ENCODE peak calls at places on chromosomes 7 and 10, in eight cellular contexts. One of them, this sample, is unnamed.

GRCh38 chr10:113854757-113855626 is 531 bp downstream of the NHLRC2 start:
- DNase-seq in body of pancreas: peak
- DNase-seq in GM23338: peak
- DNase-seq in heart right ventricle: peak
- DNase-seq in mammary epithelial cell: peak
- DNase-seq in heart left ventricle: peak
- DNase-seq in fibroblast of mammary gland: peak
- DNase-seq in cardiac fibroblast: peak
- DNase-seq in this sample: peak

GRCh38 chr10:72073677-72074412 is 14.5 kb downstream of the SPOCK2 start:
- DNase-seq in body of pancreas: no peak
- DNase-seq in GM23338: no peak
- DNase-seq in heart right ventricle: no peak
- DNase-seq in mammary epithelial cell: no peak
- DNase-seq in heart left ventricle: peak
- DNase-seq in fibroblast of mammary gland: no peak
- DNase-seq in cardiac fibroblast: no peak
- DNase-seq in this sample: no peak

GRCh38 chr10:128599538-128599937 is 473.3 kb upstream of the MKI67 start:
- DNase-seq in body of pancreas: no peak
- DNase-seq in GM23338: no peak
- DNase-seq in heart right ventricle: no peak
- DNase-seq in mammary epithelial cell: no peak
- DNase-seq in heart left ventricle: no peak
- DNase-seq in fibroblast of mammary gland: no peak
- DNase-seq in cardiac fibroblast: no peak
- DNase-seq in this sample: no peak

GRCh38 chr10:11224792-11225448 is 207.2 kb downstream of the CELF2 start:
- DNase-seq in body of pancreas: no peak
- DNase-seq in GM23338: no peak
- DNase-seq in heart right ventricle: peak
- DNase-seq in mammary epithelial cell: no peak
- DNase-seq in heart left ventricle: no peak
- DNase-seq in fibroblast of mammary gland: no peak
- DNase-seq in cardiac fibroblast: no peak
- DNase-seq in this sample: no peak

GRCh38 chr10:97234403-97234802 is 48.6 kb upstream of the SLIT1 start:
- DNase-seq in body of pancreas: peak
- DNase-seq in GM23338: peak
- DNase-seq in heart right ventricle: no peak
- DNase-seq in mammary epithelial cell: peak
- DNase-seq in heart left ventricle: no peak
- DNase-seq in fibroblast of mammary gland: peak
- DNase-seq in cardiac fibroblast: peak
- DNase-seq in this sample: peak

GRCh38 chr10:48981310-48981907 is 41.8 kb upstream of the LRRC18 start:
- DNase-seq in body of pancreas: peak
- DNase-seq in GM23338: peak
- DNase-seq in heart right ventricle: peak
- DNase-seq in mammary epithelial cell: peak
- DNase-seq in heart left ventricle: no peak
- DNase-seq in fibroblast of mammary gland: peak
- DNase-seq in cardiac fibroblast: peak
- DNase-seq in this sample: peak

GRCh38 chr7:875051-875450 is 1.3 kb upstream of the GET4 start:
- DNase-seq in body of pancreas: no peak
- DNase-seq in GM23338: no peak
- DNase-seq in heart right ventricle: no peak
- DNase-seq in mammary epithelial cell: no peak
- DNase-seq in heart left ventricle: no peak
- DNase-seq in fibroblast of mammary gland: no peak
- DNase-seq in cardiac fibroblast: no peak
- DNase-seq in this sample: no peak

GRCh38 chr7:100745184-100745583 is 11.8 kb downstream of the ZAN start:
- DNase-seq in body of pancreas: peak
- DNase-seq in GM23338: peak
- DNase-seq in heart right ventricle: peak
- DNase-seq in mammary epithelial cell: peak
- DNase-seq in heart left ventricle: no peak
- DNase-seq in fibroblast of mammary gland: peak
- DNase-seq in cardiac fibroblast: peak
- DNase-seq in this sample: no peak

GRCh38 chr7:100826546-100827329 is 585 bp downstream of the EPHB4 start:
- DNase-seq in body of pancreas: no peak
- DNase-seq in GM23338: peak
- DNase-seq in heart right ventricle: no peak
- DNase-seq in mammary epithelial cell: peak
- DNase-seq in heart left ventricle: no peak
- DNase-seq in fibroblast of mammary gland: no peak
- DNase-seq in cardiac fibroblast: no peak
- DNase-seq in this sample: no peak

GRCh38 chr7:107874605-107875446 is 16.2 kb upstream of the DLD start:
- DNase-seq in body of pancreas: peak
- DNase-seq in GM23338: peak
- DNase-seq in heart right ventricle: peak
- DNase-seq in mammary epithelial cell: peak
- DNase-seq in heart left ventricle: no peak
- DNase-seq in fibroblast of mammary gland: peak
- DNase-seq in cardiac fibroblast: peak
- DNase-seq in this sample: peak

GRCh38 chr10:115937756-115938032 is 335.3 kb downstream of the GFRA1 start:
- DNase-seq in body of pancreas: no peak
- DNase-seq in GM23338: no peak
- DNase-seq in heart right ventricle: no peak
- DNase-seq in mammary epithelial cell: no peak
- DNase-seq in heart left ventricle: no peak
- DNase-seq in fibroblast of mammary gland: no peak
- DNase-seq in cardiac fibroblast: no peak
- DNase-seq in this sample: no peak

GRCh38 chr10:63515002-63515763 is 6.0 kb upstream of the REEP3 start:
- DNase-seq in body of pancreas: no peak
- DNase-seq in GM23338: peak
- DNase-seq in heart right ventricle: peak
- DNase-seq in mammary epithelial cell: peak
- DNase-seq in heart left ventricle: no peak
- DNase-seq in fibroblast of mammary gland: peak
- DNase-seq in cardiac fibroblast: peak
- DNase-seq in this sample: peak

GRCh38 chr10:30606313-30606712 is 23.2 kb downstream of the LYZL2 start:
- DNase-seq in body of pancreas: no peak
- DNase-seq in GM23338: no peak
- DNase-seq in heart right ventricle: no peak
- DNase-seq in mammary epithelial cell: no peak
- DNase-seq in heart left ventricle: no peak
- DNase-seq in fibroblast of mammary gland: peak
- DNase-seq in cardiac fibroblast: no peak
- DNase-seq in this sample: no peak

GRCh38 chr10:102740229-102740628 is 3.5 kb upstream of the WBP1L start:
- DNase-seq in body of pancreas: no peak
- DNase-seq in GM23338: no peak
- DNase-seq in heart right ventricle: no peak
- DNase-seq in mammary epithelial cell: no peak
- DNase-seq in heart left ventricle: no peak
- DNase-seq in fibroblast of mammary gland: no peak
- DNase-seq in cardiac fibroblast: no peak
- DNase-seq in this sample: no peak

GRCh38 chr7:132575336-132575986 is 809 bp downstream of the PLXNA4 start:
- DNase-seq in body of pancreas: peak
- DNase-seq in GM23338: peak
- DNase-seq in heart right ventricle: peak
- DNase-seq in mammary epithelial cell: no peak
- DNase-seq in heart left ventricle: peak
- DNase-seq in fibroblast of mammary gland: peak
- DNase-seq in cardiac fibroblast: peak
- DNase-seq in this sample: no peak

GRCh38 chr10:12418000-12418399 is 68.7 kb downstream of the CAMK1D start:
- DNase-seq in body of pancreas: peak
- DNase-seq in GM23338: no peak
- DNase-seq in heart right ventricle: no peak
- DNase-seq in mammary epithelial cell: no peak
- DNase-seq in heart left ventricle: no peak
- DNase-seq in fibroblast of mammary gland: peak
- DNase-seq in cardiac fibroblast: peak
- DNase-seq in this sample: no peak

GRCh38 chr7:157263156-157263555 is 73.6 kb upstream of the DNAJB6 start:
- DNase-seq in body of pancreas: no peak
- DNase-seq in GM23338: no peak
- DNase-seq in heart right ventricle: no peak
- DNase-seq in mammary epithelial cell: no peak
- DNase-seq in heart left ventricle: no peak
- DNase-seq in fibroblast of mammary gland: no peak
- DNase-seq in cardiac fibroblast: no peak
- DNase-seq in this sample: no peak

GRCh38 chr7:25846722-25847121 is 305.3 kb upstream of the NFE2L3 start:
- DNase-seq in body of pancreas: peak
- DNase-seq in GM23338: no peak
- DNase-seq in heart right ventricle: peak
- DNase-seq in mammary epithelial cell: peak
- DNase-seq in heart left ventricle: peak
- DNase-seq in fibroblast of mammary gland: peak
- DNase-seq in cardiac fibroblast: peak
- DNase-seq in this sample: no peak

GRCh38 chr10:71136036-71136690 is 76.2 kb upstream of the UNC5B start:
- DNase-seq in body of pancreas: no peak
- DNase-seq in GM23338: no peak
- DNase-seq in heart right ventricle: no peak
- DNase-seq in mammary epithelial cell: no peak
- DNase-seq in heart left ventricle: no peak
- DNase-seq in fibroblast of mammary gland: no peak
- DNase-seq in cardiac fibroblast: no peak
- DNase-seq in this sample: no peak

GRCh38 chr7:34354906-34355305 is 303.1 kb upstream of the NPSR1 start:
- DNase-seq in body of pancreas: no peak
- DNase-seq in GM23338: no peak
- DNase-seq in heart right ventricle: peak
- DNase-seq in mammary epithelial cell: no peak
- DNase-seq in heart left ventricle: no peak
- DNase-seq in fibroblast of mammary gland: no peak
- DNase-seq in cardiac fibroblast: peak
- DNase-seq in this sample: no peak

GRCh38 chr10:60296073-60296472 is 93.6 kb downstream of the ANK3 start:
- DNase-seq in body of pancreas: no peak
- DNase-seq in GM23338: no peak
- DNase-seq in heart right ventricle: no peak
- DNase-seq in mammary epithelial cell: no peak
- DNase-seq in heart left ventricle: no peak
- DNase-seq in fibroblast of mammary gland: no peak
- DNase-seq in cardiac fibroblast: no peak
- DNase-seq in this sample: no peak
- H3K4me3 ChIP-seq in body of pancreas: no peak
- H3K4me3 ChIP-seq in GM23338: no peak
- H3K4me3 ChIP-seq in heart right ventricle: no peak
- H3K4me3 ChIP-seq in mammary epithelial cell: no peak
- H3K4me3 ChIP-seq in heart left ventricle: no peak
- H3K4me3 ChIP-seq in fibroblast of mammary gland: no peak
- H3K4me3 ChIP-seq in cardiac fibroblast: no peak
- H3K4me3 ChIP-seq in this sample: no peak

GRCh38 chr10:62000037-62000603 is 98.6 kb downstream of the ARID5B start:
- DNase-seq in body of pancreas: no peak
- DNase-seq in GM23338: no peak
- DNase-seq in heart right ventricle: no peak
- DNase-seq in mammary epithelial cell: no peak
- DNase-seq in heart left ventricle: no peak
- DNase-seq in fibroblast of mammary gland: no peak
- DNase-seq in cardiac fibroblast: no peak
- DNase-seq in this sample: no peak
- H3K4me3 ChIP-seq in body of pancreas: no peak
- H3K4me3 ChIP-seq in GM23338: no peak
- H3K4me3 ChIP-seq in heart right ventricle: no peak
- H3K4me3 ChIP-seq in mammary epithelial cell: no peak
- H3K4me3 ChIP-seq in heart left ventricle: no peak
- H3K4me3 ChIP-seq in fibroblast of mammary gland: no peak
- H3K4me3 ChIP-seq in cardiac fibroblast: no peak
- H3K4me3 ChIP-seq in this sample: no peak

GRCh38 chr7:102426268-102427031 is 6.9 kb upstream of the ORAI2 start:
- DNase-seq in body of pancreas: peak
- DNase-seq in GM23338: no peak
- DNase-seq in heart right ventricle: peak
- DNase-seq in mammary epithelial cell: no peak
- DNase-seq in heart left ventricle: no peak
- DNase-seq in fibroblast of mammary gland: no peak
- DNase-seq in cardiac fibroblast: no peak
- DNase-seq in this sample: peak
- H3K4me3 ChIP-seq in body of pancreas: no peak
- H3K4me3 ChIP-seq in GM23338: no peak
- H3K4me3 ChIP-seq in heart right ventricle: no peak
- H3K4me3 ChIP-seq in mammary epithelial cell: no peak
- H3K4me3 ChIP-seq in heart left ventricle: no peak
- H3K4me3 ChIP-seq in fibroblast of mammary gland: no peak
- H3K4me3 ChIP-seq in cardiac fibroblast: no peak
- H3K4me3 ChIP-seq in this sample: peak

GRCh38 chr10:43598447-43598846 is 7.8 kb upstream of the ZNF485 start:
- DNase-seq in body of pancreas: no peak
- DNase-seq in GM23338: no peak
- DNase-seq in heart right ventricle: peak
- DNase-seq in mammary epithelial cell: no peak
- DNase-seq in heart left ventricle: no peak
- DNase-seq in fibroblast of mammary gland: peak
- DNase-seq in cardiac fibroblast: peak
- DNase-seq in this sample: no peak

GRCh38 chr10:43596546-43596945 is 9.7 kb upstream of the ZNF485 start:
- DNase-seq in body of pancreas: no peak
- DNase-seq in GM23338: no peak
- DNase-seq in heart right ventricle: no peak
- DNase-seq in mammary epithelial cell: no peak
- DNase-seq in heart left ventricle: no peak
- DNase-seq in fibroblast of mammary gland: no peak
- DNase-seq in cardiac fibroblast: no peak
- DNase-seq in this sample: no peak

GRCh38 chr10:43591303-43591904 is 14.8 kb upstream of the ZNF485 start:
- DNase-seq in body of pancreas: no peak
- DNase-seq in GM23338: no peak
- DNase-seq in heart right ventricle: no peak
- DNase-seq in mammary epithelial cell: no peak
- DNase-seq in heart left ventricle: no peak
- DNase-seq in fibroblast of mammary gland: no peak
- DNase-seq in cardiac fibroblast: no peak
- DNase-seq in this sample: no peak

GRCh38 chr10:43595739-43596298 is 10.4 kb upstream of the ZNF485 start:
- DNase-seq in body of pancreas: no peak
- DNase-seq in GM23338: no peak
- DNase-seq in heart right ventricle: no peak
- DNase-seq in mammary epithelial cell: no peak
- DNase-seq in heart left ventricle: no peak
- DNase-seq in fibroblast of mammary gland: no peak
- DNase-seq in cardiac fibroblast: no peak
- DNase-seq in this sample: peak

DNA sequence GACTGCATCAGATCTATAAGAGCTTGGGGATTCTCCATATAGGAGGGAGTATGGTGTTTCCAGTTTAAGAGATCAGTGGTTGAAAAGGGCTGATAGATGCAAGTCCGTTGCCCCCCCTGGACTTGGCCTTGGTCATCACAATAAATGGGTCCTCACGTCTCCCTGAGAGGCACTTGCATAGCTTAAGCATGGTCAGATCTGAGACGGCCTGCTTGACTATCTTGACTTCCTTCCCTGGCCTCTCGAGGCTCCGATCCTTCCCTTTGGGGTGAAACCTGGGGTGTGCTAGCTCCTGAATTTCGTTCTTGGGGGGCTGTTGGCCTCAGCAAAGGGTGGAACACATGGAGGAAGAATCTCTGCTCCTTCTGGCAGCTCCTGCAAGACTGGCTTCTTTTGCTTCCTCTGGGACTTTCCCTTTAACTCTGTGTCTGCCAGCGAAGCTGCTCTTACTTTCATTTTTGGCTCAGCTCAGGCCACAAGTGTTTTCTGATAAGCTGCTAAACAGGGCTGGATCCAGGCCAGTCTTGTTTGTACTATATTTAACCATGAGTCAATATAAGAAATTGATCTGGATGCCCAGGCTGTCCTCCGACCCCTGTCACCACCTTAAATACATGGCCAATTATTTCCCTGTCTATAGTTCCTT is 11.2 kb upstream of the ZNF485 start:
- DNase-seq in body of pancreas: peak
- DNase-seq in GM23338: no peak
- DNase-seq in heart right ventricle: peak
- DNase-seq in mammary epithelial cell: no peak
- DNase-seq in heart left ventricle: no peak
- DNase-seq in fibroblast of mammary gland: peak
- DNase-seq in cardiac fibroblast: peak
- DNase-seq in this sample: peak
- H3K4me3 ChIP-seq in body of pancreas: no peak
- H3K4me3 ChIP-seq in GM23338: no peak
- H3K4me3 ChIP-seq in heart right ventricle: peak
- H3K4me3 ChIP-seq in mammary epithelial cell: no peak
- H3K4me3 ChIP-seq in heart left ventricle: peak
- H3K4me3 ChIP-seq in fibroblast of mammary gland: no peak
- H3K4me3 ChIP-seq in cardiac fibroblast: no peak
- H3K4me3 ChIP-seq in this sample: no peak

This sample was measured in Jurkat, Clone E6-1.